ENCODE peak calls at places on chromosome 21, in six cellular contexts. Z is neural progenitor cell, X is body of pancreas, R is hepatocyte, W is breast epithelium, C is HepG2. H is an unnamed sample.

GRCh38 chr21:45075606-45076244 is 1.3 kb downstream of the ADARB1 start:
- DNase-seq in Z (no peak), X (no peak), R (no peak), W (no peak), C (no peak), H (no peak)

GRCh38 chr21:35254006-35254751 is 205.1 kb upstream of the RUNX1 start:
- DNase-seq in Z (no peak), X (no peak), R (peak; percentile 32), W (no peak), C (no peak), H (no peak)

GRCh38 chr21:38349111-38349746 is 92.4 kb downstream of the KCNJ15 start:
- DNase-seq in Z (no peak), X (no peak), R (no peak), W (no peak), C (no peak), H (no peak)

GRCh38 chr21:45001134-45002095 is 61.6 kb downstream of the SLX9 start:
- DNase-seq in Z (no peak), X (no peak), R (no peak), W (peak; percentile 85), C (no peak), H (no peak)

GRCh38 chr21:45415188-45415942 is 10.4 kb downstream of the COL18A1 start:
- DNase-seq in Z (no peak), X (no peak), R (no peak), W (no peak), C (no peak), H (no peak)

GRCh38 chr21:40245021-40245420 is 377.8 kb downstream of the PCP4 start:
- DNase-seq in Z (no peak), X (no peak), R (no peak), W (no peak), C (no peak), H (no peak)

GRCh38 chr21:9008636-9009035 is 1512.7 kb upstream of the TPTE start:
- DNase-seq in Z (no peak), X (no peak), R (no peak), W (no peak), C (no peak), H (no peak)

GRCh38 chr21:45017376-45017960 is 56.9 kb upstream of the ADARB1 start:
- DNase-seq in Z (no peak), X (no peak), R (no peak), W (no peak), C (no peak), H (no peak)

GRCh38 chr21:28959367-28960099 is 33.1 kb downstream of the LTN1 start:
- DNase-seq in Z (no peak), X (no peak), R (peak; percentile 14), W (no peak), C (peak; percentile 2), H (no peak)

GRCh38 chr21:37520801-37521200 is 154.2 kb downstream of the DYRK1A start:
- DNase-seq in Z (no peak), X (no peak), R (no peak), W (no peak), C (no peak), H (no peak)

GRCh38 chr21:45219517-45219916 is 68.2 kb downstream of the POFUT2 start:
- DNase-seq in Z (no peak), X (no peak), R (no peak), W (no peak), C (no peak), H (no peak)

GRCh38 chr21:34651032-34651431 is 17.8 kb upstream of the CLIC6 start:
- DNase-seq in Z (no peak), X (no peak), R (no peak), W (no peak), C (no peak), H (no peak)

GRCh38 chr21:36654796-36655325 is 44.1 kb upstream of the SIM2 start:
- DNase-seq in Z (no peak), X (no peak), R (no peak), W (no peak), C (no peak), H (no peak)

GRCh38 chr21:39003982-39004775 is 179.1 kb downstream of the PSMG1 start:
- DNase-seq in Z (no peak), X (no peak), R (no peak), W (no peak), C (no peak), H (no peak)

GRCh38 chr21:31198575-31198974 is 145.5 kb downstream of the TIAM1 start:
- DNase-seq in Z (peak; percentile 57), X (no peak), R (peak; percentile 63), W (no peak), C (peak; percentile 30), H (no peak)

GRCh38 chr21:16419188-16419874 is 689.5 kb downstream of the USP25 start:
- DNase-seq in Z (peak; percentile 3), X (peak; percentile 87), R (peak; percentile 63), W (peak; percentile 47), C (peak; percentile 12), H (no peak)

GRCh38 chr21:16418211-16418610 is 688.4 kb downstream of the USP25 start:
- DNase-seq in Z (no peak), X (no peak), R (no peak), W (no peak), C (no peak), H (no peak)

GRCh38 chr21:16418663-16419062 is 688.9 kb downstream of the USP25 start:
- DNase-seq in Z (no peak), X (no peak), R (no peak), W (no peak), C (no peak), H (no peak)

GRCh38 chr21:16422702-16423101 is 692.9 kb downstream of the USP25 start:
- DNase-seq in Z (no peak), X (no peak), R (no peak), W (no peak), C (no peak), H (no peak)

DNA sequence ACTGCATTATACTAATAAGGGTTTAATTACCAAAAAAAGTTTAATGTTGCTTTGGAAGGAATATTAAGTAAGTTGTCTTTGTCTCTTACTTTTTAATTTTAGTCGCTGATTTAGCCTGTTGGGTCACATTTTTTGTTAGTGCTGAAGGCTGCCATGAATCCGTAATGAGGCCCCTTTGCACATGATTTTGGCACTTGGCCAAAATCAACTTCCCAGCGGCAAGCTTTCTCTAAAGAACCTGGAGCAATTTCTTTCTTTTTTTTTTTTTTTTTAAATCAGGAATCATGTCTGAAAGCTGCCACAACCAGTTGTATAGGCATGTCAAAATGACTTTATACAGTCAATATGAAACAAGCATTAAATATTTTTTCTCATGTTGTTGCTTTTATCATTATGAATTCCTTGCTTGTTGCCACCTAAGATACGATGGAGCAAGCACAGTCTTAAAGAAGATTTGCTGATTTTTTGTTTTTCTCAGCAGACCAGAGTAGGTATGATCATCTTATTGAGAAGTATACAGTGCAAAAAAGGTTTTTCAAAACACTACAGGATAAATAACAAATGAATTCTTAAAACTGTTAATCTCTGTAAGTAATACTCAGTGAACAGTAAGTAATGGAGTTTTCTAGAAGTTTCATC is 690.4 kb downstream of the USP25 start:
- DNase-seq in Z (no peak), X (peak; percentile 29), R (peak; percentile 49), W (peak; percentile 51), C (peak; percentile 9), H (no peak)
- TF ChIP-seq CTCF in Z (no peak), X (no peak), R (no peak), W (no peak), C (no peak), H (no peak)

GRCh38 chr21:41956926-41957729 is 3.3 kb upstream of the C2CD2 start:
- DNase-seq in Z (no peak), X (no peak), R (no peak), W (no peak), C (no peak), H (peak; percentile 61)
- H3K27ac ChIP-seq in Z (no peak overlapping the region), X (peak overlapping the region; percentile 49), R (peak overlapping the region; percentile 39), W (peak overlapping the region; percentile 62), C (peak overlapping the region; percentile 7), H (no peak overlapping the region)

GRCh38 chr21:42863504-42863870 is 15.9 kb downstream of the WDR4 start:
- DNase-seq in Z (no peak), X (no peak), R (no peak), W (no peak), C (no peak), H (no peak)

GRCh38 chr21:42864812-42865211 is 14.5 kb downstream of the WDR4 start:
- DNase-seq in Z (no peak), X (no peak), R (no peak), W (no peak), C (no peak), H (no peak)

GRCh38 chr21:42865361-42866160 is 13.8 kb downstream of the WDR4 start:
- DNase-seq in Z (no peak), X (no peak), R (no peak), W (no peak), C (no peak), H (no peak)

GRCh38 chr21:42862774-42863503 is 16.4 kb downstream of the WDR4 start:
- DNase-seq in Z (no peak), X (no peak), R (peak; percentile 50), W (no peak), C (no peak), H (no peak)

GRCh38 chr21:42864286-42864685 is 15.1 kb downstream of the WDR4 start:
- DNase-seq in Z (no peak), X (no peak), R (no peak), W (no peak), C (no peak), H (no peak)
- TF ChIP-seq CTCF in Z (no peak), X (no peak), R (no peak), W (no peak), C (peak; percentile 50), H (peak; percentile 47)

GRCh38 chr21:15627011-15627410 is 102.8 kb upstream of the USP25 start:
- DNase-seq in Z (no peak), X (no peak), R (no peak), W (no peak), C (no peak), H (no peak)

GRCh38 chr21:15625363-15625762 is 104.4 kb upstream of the USP25 start:
- DNase-seq in Z (no peak), X (no peak), R (no peak), W (no peak), C (no peak), H (no peak)

GRCh38 chr21:15627823-15628222 is 102.0 kb upstream of the USP25 start:
- DNase-seq in Z (no peak), X (no peak), R (no peak), W (no peak), C (no peak), H (no peak)

GRCh38 chr21:15631342-15631741 is 98.4 kb upstream of the USP25 start:
- DNase-seq in Z (no peak), X (no peak), R (peak; percentile 43), W (no peak), C (no peak), H (no peak)
- H3K27ac ChIP-seq in Z (no peak overlapping the region), X (no peak overlapping the region), R (no peak overlapping the region), W (no peak overlapping the region), C (no peak overlapping the region), H (no peak overlapping the region)

GRCh38 chr21:24514081-24514733 is 1093.1 kb downstream of the MRPL39 start:
- DNase-seq in Z (no peak), X (no peak), R (no peak), W (no peak), C (no peak), H (no peak)
- TF ChIP-seq CTCF in Z (peak; percentile 35), X (peak; percentile 38), R (peak; percentile 51), W (peak; percentile 28), C (no peak), H (peak; percentile 21)

GRCh38 chr21:46559291-46559983 is 45.4 kb downstream of the S100B start:
- DNase-seq in Z (no peak), X (no peak), R (no peak), W (no peak), C (peak; percentile 41), H (no peak)
- H3K27ac ChIP-seq in Z (no peak overlapping the region), X (no peak overlapping the region), R (no peak overlapping the region), W (no peak overlapping the region), C (no peak overlapping the region), H (no peak overlapping the region)

GRCh38 chr21:22575165-22575584 is 1577.0 kb downstream of the NCAM2 start:
- DNase-seq in Z (peak; percentile 71), X (no peak), R (peak; percentile 41), W (no peak), C (no peak), H (peak; percentile 13)
- TF ChIP-seq CTCF in Z (peak; percentile 75), X (peak; percentile 7), R (peak; percentile 52), W (no peak), C (no peak), H (peak; percentile 53)